ENCODE peak calls at places on chromosomes 13 and 19, in four cellular contexts. Q is HepG2, V is GM12878, D is K562. W is an unnamed sample.

GRCh38 chr13:23440821-23441608 is 7.5 kb upstream of the SACS start:
- DNase-seq in Q (no peak), V (no peak), D (no peak), W (no peak)

GRCh38 chr13:52599037-52599852 is 43.0 kb upstream of the HNRNPA1L2 start:
- DNase-seq in Q (no peak), V (no peak), D (no peak), W (peak; percentile 51)

GRCh38 chr13:107124129-107124718 is 556.3 kb upstream of the ARGLU1 start:
- DNase-seq in Q (peak; percentile 18), V (no peak), D (no peak), W (no peak)

GRCh38 chr19:42352216-42352892 is 26.9 kb downstream of the MEGF8 start:
- DNase-seq in Q (no peak), V (no peak), D (peak; percentile 26), W (no peak)

GRCh38 chr19:518292-519231 is 11.3 kb downstream of the TPGS1 start:
- DNase-seq in Q (no peak), V (no peak), D (peak; percentile 65), W (no peak)

GRCh38 chr19:14383898-14384669 is 2.8 kb downstream of the ADGRE5 start:
- DNase-seq in Q (no peak), V (no peak), D (peak; percentile 80), W (no peak)

GRCh38 chr19:48991823-48992570 is 1.1 kb downstream of the GYS1 start:
- DNase-seq in Q (no peak), V (no peak), D (peak; percentile 56), W (peak; percentile 60)

GRCh38 chr19:48477696-48478338 is 8.6 kb downstream of the CYTH2 start:
- DNase-seq in Q (no peak), V (no peak), D (no peak), W (no peak)

GRCh38 chr19:37988758-37989635 is 82.0 kb downstream of the SIPA1L3 start:
- DNase-seq in Q (no peak), V (no peak), D (no peak), W (no peak)

GRCh38 chr13:98033277-98034247 is 80.1 kb downstream of the IPO5 start:
- DNase-seq in Q (peak; percentile 85), V (no peak), D (peak; percentile 11), W (peak; percentile 29)

GRCh38 chr13:46172531-46172991 is 9.4 kb downstream of the LCP1 start:
- DNase-seq in Q (no peak), V (no peak), D (no peak), W (no peak)

GRCh38 chr19:35724560-35724959 is 6.8 kb downstream of the KMT2B start:
- DNase-seq in Q (no peak), V (no peak), D (no peak), W (no peak)

GRCh38 chr13:95588721-95589120 is 36.2 kb downstream of the CLDN10 start:
- DNase-seq in Q (no peak), V (no peak), D (no peak), W (no peak)

GRCh38 chr19:55704494-55705245 is 29.6 kb downstream of the EPN1 start:
- DNase-seq in Q (no peak), V (no peak), D (peak; percentile 16), W (no peak)

GRCh38 chr13:27659466-27659865 is 37.8 kb downstream of the POLR1D start:
- DNase-seq in Q (no peak), V (no peak), D (no peak), W (no peak)

GRCh38 chr19:41521860-41522555 is 54.0 kb upstream of the CEACAM21 start:
- DNase-seq in Q (no peak), V (no peak), D (no peak), W (peak; percentile 21)

GRCh38 chr13:48333976-48334375 is 30.4 kb downstream of the RB1 start:
- DNase-seq in Q (no peak), V (no peak), D (no peak), W (no peak)

GRCh38 chr19:10836478-10837325 is 690 bp upstream of the TMED1 start:
- DNase-seq in Q (no peak), V (no peak), D (peak; percentile 87), W (peak; percentile 76)

DNA sequence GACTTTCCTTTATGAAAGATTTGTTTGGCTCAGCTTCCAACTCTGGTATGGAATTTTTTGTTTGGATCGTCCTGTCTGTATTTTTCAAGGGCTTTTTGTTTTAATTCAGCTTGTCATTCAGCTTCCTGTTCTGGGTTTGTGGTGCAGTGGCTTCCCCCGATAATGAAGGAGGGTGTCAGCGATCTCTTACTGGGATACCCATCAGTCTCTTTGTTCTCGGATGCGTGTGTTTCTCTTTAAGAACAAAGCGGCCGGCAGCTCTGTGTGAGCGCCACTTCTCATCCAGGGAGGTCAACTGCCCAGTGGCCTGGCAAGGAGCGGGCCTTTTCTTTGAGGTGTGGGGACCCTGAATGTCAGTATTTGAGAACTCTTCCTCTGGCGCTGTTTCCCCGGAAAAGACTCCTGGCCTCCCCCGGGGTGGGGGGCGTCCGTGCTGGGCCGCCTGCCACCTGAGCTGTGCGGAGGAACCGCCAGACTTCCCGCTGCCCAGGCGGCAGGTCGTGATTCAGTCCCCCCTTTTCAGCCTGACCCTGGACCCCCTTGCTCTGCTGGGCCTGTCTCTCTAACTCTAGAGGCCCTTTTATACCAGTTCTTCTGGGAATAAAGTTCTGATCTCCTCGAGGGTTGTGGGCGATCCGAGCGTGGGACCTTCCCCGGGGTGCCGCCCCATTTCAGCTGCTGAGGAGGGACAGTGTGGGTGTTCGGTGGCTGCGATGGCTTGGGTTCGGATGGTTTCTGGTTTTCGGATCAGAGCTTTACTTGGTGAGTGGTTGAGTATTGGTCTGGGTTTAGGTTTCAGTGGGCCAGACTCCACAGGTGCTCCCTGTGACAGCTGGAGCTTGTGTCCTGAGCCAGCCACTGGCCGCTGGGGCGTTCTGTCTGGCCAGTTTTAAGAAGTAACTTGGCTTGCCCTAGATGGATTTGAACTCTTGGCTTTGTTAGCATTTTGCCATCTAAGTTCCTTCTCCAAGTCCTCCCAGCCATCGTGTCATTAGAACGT is 3.4 kb downstream of the SF3A2 start:
- DNase-seq in Q (no peak), V (no peak), D (peak; percentile 49), W (no peak)
- TF ChIP-seq TARDBP in Q (no peak), V (no peak), D (no peak), W (no peak)

GRCh38 chr13:67369895-67370660 is 139.9 kb upstream of the PCDH9 start:
- DNase-seq in Q (no peak), V (no peak), D (no peak), W (no peak)
- TF ChIP-seq FOXK2 in Q (no peak), V (no peak), D (no peak), W (no peak)

GRCh38 chr13:43514326-43514725 is 272.4 kb downstream of the ENOX1 start:
- DNase-seq in Q (no peak), V (no peak), D (no peak), W (no peak)

GRCh38 chr13:43520331-43520730 is 266.4 kb downstream of the ENOX1 start:
- DNase-seq in Q (no peak), V (no peak), D (no peak), W (no peak)

GRCh38 chr13:43511260-43511970 is 275.4 kb downstream of the ENOX1 start:
- DNase-seq in Q (no peak), V (no peak), D (no peak), W (no peak)

DNA sequence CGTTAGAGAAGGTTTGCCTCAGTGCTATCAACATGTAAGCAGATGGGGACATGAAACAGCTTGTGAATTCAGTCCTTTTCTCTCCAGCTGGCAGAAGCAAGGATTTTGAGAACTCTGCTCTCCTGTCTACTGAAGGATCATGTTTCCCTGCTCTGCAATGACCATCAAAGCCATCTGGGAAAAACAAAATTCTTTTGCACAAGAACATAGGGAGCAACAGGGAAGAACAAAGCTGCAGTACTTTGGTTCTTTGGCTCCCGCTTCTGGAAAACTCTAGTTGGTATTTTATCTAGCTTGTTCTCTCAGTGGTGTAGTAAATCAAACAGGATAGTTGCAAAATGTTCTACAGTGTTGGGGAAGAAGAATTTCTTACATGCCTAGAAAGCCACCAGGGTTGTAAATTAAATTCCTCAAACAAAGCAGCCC is 270.4 kb downstream of the ENOX1 start:
- DNase-seq in Q (no peak), V (no peak), D (no peak), W (no peak)
- TF ChIP-seq TARDBP in Q (no peak), V (no peak), D (no peak), W (no peak)

DNA sequence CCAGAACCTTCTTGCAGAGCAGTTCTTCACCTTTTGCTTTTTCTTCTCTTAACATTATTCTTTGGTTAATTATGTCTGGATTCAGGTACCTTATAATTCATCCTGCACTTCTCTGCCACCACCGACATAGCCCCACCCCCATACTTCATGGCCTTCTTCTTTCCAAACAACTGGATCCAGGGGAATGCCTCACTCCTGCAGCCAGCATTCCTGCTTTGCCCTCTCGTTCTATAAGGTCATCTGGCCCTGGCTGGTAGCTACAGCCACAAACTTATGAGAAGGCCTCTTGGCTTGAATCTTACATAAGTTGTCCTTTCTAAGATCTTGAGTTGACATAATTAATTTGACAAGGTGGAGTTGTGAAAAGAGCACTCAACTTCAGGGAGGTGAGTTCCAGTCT is 84.1 kb upstream of the FRY start:
- DNase-seq in Q (no peak), V (no peak), D (no peak), W (no peak)
- TF ChIP-seq FOXK2 in Q (no peak), V (no peak), D (no peak), W (no peak)

DNA sequence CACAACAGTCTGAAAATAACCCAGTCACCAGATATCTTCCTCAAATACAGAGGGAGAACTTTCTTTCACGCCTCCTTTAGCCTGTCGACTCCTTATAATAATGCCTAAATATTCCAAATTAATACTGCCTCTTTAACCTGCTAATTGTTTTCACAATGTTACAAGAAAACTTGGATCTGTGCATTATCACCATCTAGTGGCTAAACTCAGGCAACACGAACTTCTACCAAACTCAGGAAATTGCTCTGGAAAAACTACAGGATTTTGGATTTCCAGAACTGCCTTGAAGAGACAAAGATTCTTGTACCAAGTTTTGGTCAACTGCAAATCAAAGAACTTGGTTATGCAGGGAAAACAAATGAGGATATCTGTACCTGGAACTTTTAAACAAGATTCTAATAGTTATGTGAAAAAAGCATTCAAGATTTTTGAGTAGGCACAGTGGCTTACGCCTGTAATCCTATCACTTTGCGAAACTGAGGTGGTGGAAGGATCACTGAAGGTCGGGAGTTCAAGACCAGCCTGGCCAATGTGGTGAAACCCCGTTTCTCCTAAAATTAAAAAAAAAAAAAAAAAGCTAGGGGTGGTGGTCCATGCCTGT is 10.8 kb downstream of the CLN5 start:
- DNase-seq in Q (peak; percentile 23), V (no peak), D (peak; percentile 9), W (peak; percentile 68)
- TF ChIP-seq TARDBP in Q (no peak), V (no peak), D (no peak), W (no peak)

GRCh38 chr19:3546119-3546518 is 7.1 kb downstream of the TEKTIP1 start:
- DNase-seq in Q (no peak), V (no peak), D (no peak), W (no peak)

GRCh38 chr19:3547767-3548282 is 8.9 kb downstream of the TEKTIP1 start:
- DNase-seq in Q (no peak), V (no peak), D (no peak), W (no peak)

GRCh38 chr19:3547301-3547731 is 8.3 kb downstream of the TEKTIP1 start:
- DNase-seq in Q (no peak), V (no peak), D (no peak), W (peak; percentile 41)

GRCh38 chr19:3549816-3550215 is 7.6 kb downstream of the MFSD12 start:
- DNase-seq in Q (no peak), V (no peak), D (no peak), W (no peak)

GRCh38 chr19:3548594-3548993 is 8.8 kb downstream of the MFSD12 start:
- DNase-seq in Q (no peak), V (no peak), D (no peak), W (no peak)
- TF ChIP-seq FOXK2 in Q (no peak), V (no peak), D (no peak), W (no peak)

GRCh38 chr19:57935731-57936130 is 529 bp upstream of the ZNF418 start:
- DNase-seq in Q (no peak), V (no peak), D (no peak), W (no peak)

GRCh38 chr19:57934820-57935665 is at the start of gene ZNF418:
- DNase-seq in Q (no peak), V (peak; percentile 55), D (no peak), W (no peak)
- TF ChIP-seq TARDBP in Q (no peak), V (no peak), D (no peak), W (no peak)